ENCODE peak calls at places on chromosomes 6 and 20, in seven cellular contexts. A is esophagus squamous epithelium; M is PC-3; B is neural crest cell; P is brain microvascular endothelial cell; X is CD4-positive, alpha-beta T cell; W is heart left ventricle. Y is an unnamed sample.

GRCh38 chr20:43839793-43840199 is 74.9 kb upstream of the TOX2 start:
- DNase-seq in A (no peak), M (peak), B (no peak), P (no peak), X (no peak), W (no peak), Y (no peak)

GRCh38 chr6:159119835-159120234 is 49.4 kb upstream of the FNDC1 start:
- DNase-seq in A (no peak), M (no peak), B (no peak), P (no peak), X (no peak), W (no peak), Y (no peak)

GRCh38 chr6:4914412-4915159 is 89.3 kb downstream of the RPP40 start:
- DNase-seq in A (no peak), M (peak), B (no peak), P (peak), X (no peak), W (no peak), Y (peak)

GRCh38 chr20:8756410-8756809 is 312.5 kb upstream of the PLCB4 start:
- DNase-seq in A (no peak), M (peak), B (no peak), P (peak), X (no peak), W (no peak), Y (no peak)

GRCh38 chr20:32360333-32360634 is 2.2 kb downstream of the ASXL1 start:
- DNase-seq in A (no peak), M (no peak), B (no peak), P (no peak), X (no peak), W (no peak), Y (no peak)

GRCh38 chr6:53691252-53691651 is 25.7 kb upstream of the KLHL31 start:
- DNase-seq in A (no peak), M (no peak), B (no peak), P (no peak), X (no peak), W (no peak), Y (no peak)

GRCh38 chr6:138485005-138485545 is 14.2 kb downstream of the NHSL1 start:
- DNase-seq in A (no peak), M (no peak), B (no peak), P (no peak), X (no peak), W (no peak), Y (no peak)

GRCh38 chr20:1273366-1273765 is 7.3 kb downstream of the SNPH start:
- DNase-seq in A (no peak), M (no peak), B (no peak), P (no peak), X (no peak), W (no peak), Y (no peak)

GRCh38 chr20:61965606-61966491 is 99.8 kb downstream of the TAF4 start:
- DNase-seq in A (no peak), M (no peak), B (no peak), P (no peak), X (no peak), W (no peak), Y (no peak)

GRCh38 chr20:1567392-1568165 is 10.1 kb upstream of the SIRPD start:
- DNase-seq in A (no peak), M (peak), B (no peak), P (peak), X (no peak), W (no peak), Y (no peak)

GRCh38 chr6:11769816-11770545 is 8.6 kb downstream of the ADTRP start:
- DNase-seq in A (no peak), M (peak), B (no peak), P (no peak), X (no peak), W (no peak), Y (no peak)

GRCh38 chr20:23235173-23236027 is 115.2 kb upstream of the NXT1 start:
- DNase-seq in A (no peak), M (peak), B (peak), P (no peak), X (no peak), W (peak), Y (peak)

GRCh38 chr6:160955508-160956295 is 35.9 kb upstream of the MAP3K4 start:
- DNase-seq in A (no peak), M (no peak), B (no peak), P (no peak), X (no peak), W (no peak), Y (no peak)

GRCh38 chr6:46963039-46963438 is 41.3 kb upstream of the ADGRF5 start:
- DNase-seq in A (no peak), M (no peak), B (no peak), P (no peak), X (no peak), W (no peak), Y (no peak)

GRCh38 chr6:146595981-146596731 is 2.6 kb upstream of the ADGB start:
- DNase-seq in A (no peak), M (peak), B (no peak), P (no peak), X (no peak), W (peak), Y (no peak)

GRCh38 chr20:17967595-17968365 is 814 bp downstream of the SNX5 start:
- DNase-seq in A (peak), M (peak), B (peak), P (no peak), X (no peak), W (no peak), Y (no peak)

GRCh38 chr6:75932067-75932466 is 140.4 kb downstream of the IMPG1 start:
- DNase-seq in A (no peak), M (peak), B (peak), P (peak), X (no peak), W (peak), Y (no peak)

GRCh38 chr6:90144396-90144795 is 152.2 kb downstream of the BACH2 start:
- DNase-seq in A (no peak), M (peak), B (no peak), P (no peak), X (no peak), W (no peak), Y (no peak)

GRCh38 chr6:46687619-46688097 is at the start of gene TDRD6:
- DNase-seq in A (no peak), M (no peak), B (no peak), P (no peak), X (no peak), W (no peak), Y (no peak)

GRCh38 chr20:48474022-48474421 is 353.8 kb downstream of the PREX1 start:
- DNase-seq in A (no peak), M (no peak), B (no peak), P (no peak), X (no peak), W (no peak), Y (no peak)

GRCh38 chr20:4289875-4290274 is 274.5 kb upstream of the RNF24 start:
- DNase-seq in A (no peak), M (peak), B (no peak), P (no peak), X (no peak), W (no peak), Y (no peak)
- TF ChIP-seq CTCF in A (no peak), M (peak), B (no peak), P (peak), X (no peak), W (no peak), Y (no peak)

DNA sequence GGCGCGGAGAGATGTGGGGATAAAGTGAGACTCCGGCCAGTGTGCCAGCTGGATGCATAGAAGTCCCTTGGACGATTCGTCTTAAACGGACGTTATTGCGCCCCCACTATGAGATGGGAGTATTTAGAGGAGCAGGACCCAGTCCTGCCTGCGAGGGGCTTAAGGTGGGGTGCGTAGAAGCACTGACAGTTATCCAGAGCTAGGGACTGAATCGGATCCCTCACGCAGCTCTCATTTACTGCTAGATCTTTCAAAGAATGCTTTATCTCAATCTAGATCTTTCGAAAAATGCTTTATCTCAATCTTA is 648 bp downstream of the NT5E start:
- DNase-seq in A (no peak), M (no peak), B (no peak), P (no peak), X (no peak), W (no peak), Y (no peak)
- TF ChIP-seq CTCF in A (no peak), M (peak), B (no peak), P (peak), X (no peak), W (no peak), Y (no peak)

GRCh38 chr20:50508171-50508761 is 1.9 kb upstream of the PTPN1 start:
- DNase-seq in A (no peak), M (no peak), B (no peak), P (no peak), X (no peak), W (no peak), Y (no peak)

GRCh38 chr20:50510706-50511401 is 671 bp downstream of the PTPN1 start:
- DNase-seq in A (no peak), M (peak), B (no peak), P (no peak), X (no peak), W (peak), Y (no peak)

GRCh38 chr20:50513169-50514034 is 3.2 kb downstream of the PTPN1 start:
- DNase-seq in A (no peak), M (peak), B (no peak), P (no peak), X (no peak), W (no peak), Y (no peak)

GRCh38 chr20:50512323-50512722 is 2.1 kb downstream of the PTPN1 start:
- DNase-seq in A (no peak), M (no peak), B (no peak), P (no peak), X (no peak), W (no peak), Y (no peak)

DNA sequence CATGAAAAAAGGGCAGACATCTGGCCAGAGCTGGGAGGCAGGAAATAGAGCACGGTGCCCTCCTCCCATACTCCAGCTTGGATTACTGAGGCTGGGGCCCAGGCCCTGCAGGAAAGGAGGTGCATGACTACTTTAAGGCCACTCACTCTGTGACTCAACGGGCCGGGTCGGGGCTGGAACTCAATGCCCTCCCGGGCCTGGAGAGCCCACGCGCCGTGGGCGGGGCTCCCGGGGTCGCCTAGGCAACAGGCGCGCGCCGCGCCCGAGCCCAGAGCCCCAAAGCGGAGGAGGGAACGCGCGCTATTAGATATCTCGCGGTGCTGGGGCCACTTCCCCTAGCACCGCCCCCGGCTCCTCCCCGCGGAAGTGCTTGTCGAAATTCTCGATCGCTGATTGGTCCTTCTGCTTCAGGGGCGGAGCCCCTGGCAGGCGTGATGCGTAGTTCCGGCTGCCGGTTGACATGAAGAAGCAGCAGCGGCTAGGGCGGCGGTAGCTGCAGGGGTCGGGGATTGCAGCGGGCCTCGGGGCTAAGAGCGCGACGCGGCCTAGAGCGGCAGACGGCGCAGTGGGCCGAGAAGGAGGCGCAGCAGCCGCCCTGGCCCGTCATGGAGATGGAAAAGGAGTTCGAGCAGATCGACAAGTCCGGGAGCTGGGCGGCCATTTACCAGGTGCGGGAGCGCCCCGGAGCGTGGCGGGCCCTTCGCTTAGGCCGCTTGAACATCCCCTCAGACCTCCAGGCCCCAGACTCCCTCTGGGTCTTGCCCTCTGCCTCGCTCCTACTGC is at the start of gene PTPN1:
- DNase-seq in A (peak), M (peak), B (peak), P (peak), X (peak), W (peak), Y (peak)
- TF ChIP-seq CTCF in A (no peak), M (no peak), B (peak), P (peak), X (no peak), W (no peak), Y (no peak)

GRCh38 chr6:20946037-20946436 is 411.8 kb downstream of the CDKAL1 start:
- DNase-seq in A (no peak), M (peak), B (no peak), P (peak), X (no peak), W (no peak), Y (no peak)
- TF ChIP-seq CTCF in A (no peak), M (peak), B (no peak), P (peak), X (no peak), W (no peak), Y (no peak)

Y was measured in natural killer cell.